ENCODE peak calls at places on chromosomes 4 and X, in five cellular contexts. P is stimulated activated CD8-positive, alpha-beta memory T cell treated with anti-CD3 and anti-CD28 coated beads, Interleukin-4, amount 100 ng/mL, for 48 hours; G is progenitor cell of endocrine pancreas; X is activated CD8-positive, alpha-beta memory T cell treated with anti-CD3 and anti-CD28 coated beads for 4 hours; I is prostate gland. A is an unnamed sample.
A peak's percentile ranks its signal among the peaks of the same experiment; 100 is the strongest.

GRCh38 chr4:73964862-73965611 is 16.8 kb downstream of the PF4 start:
- DNase-seq in G (no peak), P (no peak), X (no peak), I (peak; percentile 17), A (no peak)

GRCh38 chr4:118076958-118077766 is 42.9 kb downstream of the NDST3 start:
- DNase-seq in X (no peak), I (no peak), P (peak; percentile 26), G (no peak), A (no peak)

GRCh38 chrX:39174761-39175417 is 373.6 kb downstream of the MID1IP1 start:
- DNase-seq in G (no peak), P (peak; percentile 51), X (no peak), I (peak; percentile 10), A (no peak)

GRCh38 chr4:2289311-2289954 is 27.5 kb upstream of the MXD4 start:
- DNase-seq in X (no peak), P (peak; percentile 18), I (no peak), G (no peak), A (no peak)

GRCh38 chr4:151674804-151675290 is 86.0 kb downstream of the GATB start:
- DNase-seq in G (peak; percentile 17), X (no peak), I (peak; percentile 78), P (no peak), A (peak; percentile 84)

GRCh38 chrX:2474280-2474962 is 26.4 kb downstream of the DHRSX start:
- DNase-seq in I (no peak), P (no peak), G (no peak), X (no peak), A (peak; percentile 57)

GRCh38 chr4:149964001-149964400 is 114.2 kb upstream of the DCLK2 start:
- DNase-seq in G (no peak), X (no peak), I (no peak), P (no peak), A (no peak)

GRCh38 chrX:19377799-19378198 is 34.1 kb downstream of the PDHA1 start:
- DNase-seq in X (no peak), G (no peak), I (no peak), P (no peak), A (no peak)

GRCh38 chr4:177229331-177229730 is 80.3 kb upstream of the NEIL3 start:
- DNase-seq in I (no peak), X (no peak), G (no peak), P (no peak), A (no peak)

GRCh38 chr4:137794779-137795178 is 262.5 kb upstream of the PCDH18 start:
- DNase-seq in X (no peak), G (no peak), P (no peak), I (no peak), A (no peak)

GRCh38 chr4:82084747-82085146 is 289.0 kb downstream of the HNRNPD start:
- DNase-seq in X (no peak), I (peak; percentile 46), G (no peak), P (no peak), A (no peak)

GRCh38 chr4:184019084-184019483 is 114.0 kb downstream of the STOX2 start:
- DNase-seq in X (no peak), G (no peak), I (no peak), P (no peak), A (no peak)

GRCh38 chrX:55758033-55758432 is 40.5 kb downstream of the RRAGB start:
- DNase-seq in X (no peak), G (no peak), P (no peak), I (no peak), A (no peak)

GRCh38 chrX:72392042-72392441 is 86.3 kb upstream of the CITED1 start:
- DNase-seq in P (no peak), I (no peak), G (no peak), X (no peak), A (no peak)

GRCh38 chr4:34720563-34720962 is 1523.8 kb downstream of the ARAP2 start:
- DNase-seq in X (no peak), I (no peak), P (no peak), G (no peak), A (peak; percentile 33)

GRCh38 chrX:45322820-45323219 is 122.1 kb upstream of the DIPK2B start:
- DNase-seq in P (no peak), X (no peak), I (no peak), G (no peak), A (no peak)

GRCh38 chr4:158033416-158033863 is 139.4 kb downstream of the GASK1B start:
- DNase-seq in X (no peak), P (no peak), I (no peak), G (no peak), A (no peak)

GRCh38 chr4:137534516-137534915 is 2.2 kb upstream of the PCDH18 start:
- DNase-seq in G (no peak), P (no peak), X (no peak), I (no peak), A (no peak)

GRCh38 chr4:56857601-56858301 is 36.2 kb upstream of the SPINK2 start:
- DNase-seq in X (no peak), I (no peak), G (no peak), P (no peak), A (no peak)

GRCh38 chrX:30513284-30513683 is 64.3 kb downstream of the TASL start:
- DNase-seq in I (no peak), G (no peak), X (no peak), P (no peak), A (no peak)

GRCh38 chr4:16250665-16251365 is 24.5 kb upstream of the TAPT1 start:
- DNase-seq in X (no peak), P (no peak), G (no peak), I (no peak), A (no peak)

GRCh38 chrX:46912673-46913491 is 661 bp downstream of the JADE3 start:
- DNase-seq in X (no peak), G (peak; percentile 59), P (peak; percentile 52), I (peak; percentile 4), A (peak; percentile 5)

GRCh38 chr4:177480796-177481195 is 38.6 kb upstream of the AGA start:
- DNase-seq in X (no peak), P (no peak), I (no peak), G (no peak), A (no peak)

GRCh38 chrX:121876316-121876715 is 828.9 kb downstream of the GLUD2 start:
- DNase-seq in G (no peak), P (no peak), I (no peak), X (no peak), A (no peak)